ENCODE peak calls at places on chromosomes 11 and 22, in five cellular contexts. R is heart left ventricle, N is colonic mucosa, T is pancreas, O is BJ. Z is an unnamed sample.

GRCh38 chr11:22337571-22338464 is at the start of gene SLC17A6:
- DNase-seq in O (no peak), N (no peak), R (no peak), T (no peak), Z (no peak)

GRCh38 chr11:134474942-134475341 is 62.9 kb upstream of the B3GAT1 start:
- DNase-seq in N (no peak), T (no peak), O (no peak), R (no peak), Z (no peak)

GRCh38 chr11:91350931-91351330 is 873.7 kb upstream of the FAT3 start:
- DNase-seq in O (no peak), N (no peak), R (no peak), T (no peak), Z (no peak)

GRCh38 chr11:1228921-1229451 is 6.1 kb downstream of the MUC5B start:
- DNase-seq in T (peak; percentile 61), O (no peak), N (peak; percentile 23), R (peak; percentile 16), Z (no peak)

GRCh38 chr11:64876226-64876750 is 2.1 kb downstream of the EHD1 start:
- DNase-seq in O (no peak), R (no peak), T (no peak), N (no peak), Z (no peak)

GRCh38 chr11:119306373-119306890 is 10.5 kb downstream of the MCAM start:
- DNase-seq in O (no peak), T (no peak), N (no peak), R (no peak), Z (no peak)

GRCh38 chr11:44315947-44316387 is 6.0 kb upstream of the ALX4 start:
- DNase-seq in R (peak; percentile 52), T (no peak), N (no peak), O (no peak), Z (no peak)

GRCh38 chr11:120792306-120792705 is 231.6 kb upstream of the TBCEL start:
- DNase-seq in R (no peak), T (no peak), N (peak; percentile 60), O (no peak), Z (no peak)

GRCh38 chr11:76622481-76623094 is 48.0 kb downstream of the LRRC32 start:
- DNase-seq in T (no peak), R (no peak), N (peak; percentile 16), O (no peak), Z (no peak)

GRCh38 chr11:117179048-117179999 is 781 bp downstream of the SIDT2 start:
- DNase-seq in T (peak; percentile 86), O (no peak), N (peak; percentile 58), R (no peak), Z (no peak)

GRCh38 chr11:129785383-129786111 is 30.1 kb upstream of the TMEM45B start:
- DNase-seq in N (no peak), O (no peak), T (no peak), R (no peak), Z (no peak)

GRCh38 chr11:46006418-46007070 is 84.1 kb downstream of the LARGE2 start:
- DNase-seq in N (peak; percentile 41), O (peak; percentile 31), T (no peak), R (no peak), Z (no peak)

GRCh38 chr11:11849127-11849746 is 7.5 kb downstream of the USP47 start:
- DNase-seq in R (peak; percentile 48), T (peak; percentile 48), N (peak; percentile 63), O (no peak), Z (no peak)

GRCh38 chr11:12744831-12745502 is 70.7 kb downstream of the TEAD1 start:
- DNase-seq in T (no peak), R (peak; percentile 64), N (no peak), O (no peak), Z (no peak)

GRCh38 chr11:106624377-106624776 is 393.9 kb downstream of the GUCY1A2 start:
- DNase-seq in N (no peak), O (no peak), R (no peak), T (no peak), Z (no peak)

GRCh38 chr22:24969588-24970301 is 17.2 kb downstream of the KIAA1671 start:
- DNase-seq in N (peak; percentile 41), O (peak; percentile 30), T (no peak), R (peak; percentile 76), Z (no peak)

GRCh38 chr11:64870893-64871849 is 7.2 kb downstream of the EHD1 start:
- DNase-seq in R (peak; percentile 30), O (no peak), T (peak; percentile 54), N (peak; percentile 52), Z (no peak)

GRCh38 chr11:58796333-58797049 is 48.0 kb downstream of the GLYATL2 start:
- DNase-seq in T (no peak), N (no peak), O (no peak), R (no peak), Z (no peak)

GRCh38 chr11:23732026-23732425 is 764.8 kb upstream of the LUZP2 start:
- DNase-seq in T (no peak), N (no peak), R (no peak), O (no peak), Z (no peak)

GRCh38 chr11:94525933-94526332 is 13.7 kb downstream of the C11orf97 start:
- DNase-seq in R (peak; percentile 58), T (peak; percentile 59), N (peak; percentile 92), O (no peak), Z (no peak)

GRCh38 chr11:128021304-128022006 is 565.9 kb downstream of the ETS1 start:
- DNase-seq in O (no peak), R (no peak), N (no peak), T (no peak), Z (no peak)

GRCh38 chr11:29125621-29126020 is 891.2 kb downstream of the KCNA4 start:
- DNase-seq in T (no peak), O (no peak), R (no peak), N (no peak), Z (no peak)

GRCh38 chr11:126917531-126918204 is 82.9 kb downstream of the KIRREL3 start:
- DNase-seq in O (peak; percentile 99), T (no peak), R (no peak), N (no peak), Z (no peak)

GRCh38 chr11:82811369-82811768 is 77.7 kb upstream of the FAM181B start:
- DNase-seq in T (no peak), R (no peak), O (no peak), N (no peak), Z (no peak)

GRCh38 chr11:93704237-93704636 is 37.1 kb downstream of the TAF1D start:
- DNase-seq in N (no peak), R (no peak), O (no peak), T (no peak), Z (no peak)

GRCh38 chr11:111603633-111604130 is 1.4 kb downstream of the SIK2 start:
- DNase-seq in N (no peak), O (no peak), T (no peak), R (no peak), Z (no peak)

GRCh38 chr11:6418958-6419611 is at the start of gene APBB1:
- DNase-seq in N (peak; percentile 70), R (peak; percentile 65), T (peak; percentile 75), O (no peak), Z (peak; percentile 76)

GRCh38 chr11:57641426-57641825 is 8.3 kb downstream of the YPEL4 start:
- DNase-seq in N (no peak), O (no peak), R (no peak), T (no peak), Z (no peak)
- TF ChIP-seq CTCF in N (peak; percentile 13), O (peak; percentile 64), R (peak; percentile 36), T (no peak), Z (no peak)

GRCh38 chr22:22161924-22162851 is 82.4 kb upstream of the VPREB1 start:
- DNase-seq in O (no peak), N (no peak), T (no peak), R (no peak), Z (peak; percentile 47)

GRCh38 chr22:22165936-22166710 is 78.5 kb upstream of the VPREB1 start:
- DNase-seq in T (no peak), R (no peak), N (no peak), O (no peak), Z (no peak)

GRCh38 chr22:22166941-22167713 is 77.5 kb upstream of the VPREB1 start:
- DNase-seq in N (no peak), R (no peak), T (no peak), O (no peak), Z (no peak)

GRCh38 chr22:22167791-22168189 is 76.8 kb upstream of the VPREB1 start:
- DNase-seq in T (no peak), R (no peak), N (no peak), O (no peak), Z (peak; percentile 61)

GRCh38 chr22:22164541-22165272 is 79.9 kb upstream of the VPREB1 start:
- DNase-seq in R (no peak), T (no peak), N (no peak), O (no peak), Z (no peak)
- TF ChIP-seq CTCF in R (no peak), T (no peak), N (no peak), O (no peak), Z (no peak)

GRCh38 chr11:67694875-67695555 is 20.6 kb upstream of the ALDH3B2 start:
- DNase-seq in O (no peak), R (no peak), T (no peak), N (no peak), Z (no peak)

GRCh38 chr11:67695606-67696005 is 21.2 kb upstream of the ALDH3B2 start:
- DNase-seq in R (no peak), N (no peak), T (no peak), O (no peak), Z (no peak)

GRCh38 chr11:67687986-67688385 is 13.6 kb upstream of the ALDH3B2 start:
- DNase-seq in N (no peak), T (no peak), R (no peak), O (no peak), Z (no peak)

GRCh38 chr11:67689178-67689577 is 14.8 kb upstream of the ALDH3B2 start:
- DNase-seq in O (no peak), N (no peak), T (no peak), R (no peak), Z (no peak)

DNA sequence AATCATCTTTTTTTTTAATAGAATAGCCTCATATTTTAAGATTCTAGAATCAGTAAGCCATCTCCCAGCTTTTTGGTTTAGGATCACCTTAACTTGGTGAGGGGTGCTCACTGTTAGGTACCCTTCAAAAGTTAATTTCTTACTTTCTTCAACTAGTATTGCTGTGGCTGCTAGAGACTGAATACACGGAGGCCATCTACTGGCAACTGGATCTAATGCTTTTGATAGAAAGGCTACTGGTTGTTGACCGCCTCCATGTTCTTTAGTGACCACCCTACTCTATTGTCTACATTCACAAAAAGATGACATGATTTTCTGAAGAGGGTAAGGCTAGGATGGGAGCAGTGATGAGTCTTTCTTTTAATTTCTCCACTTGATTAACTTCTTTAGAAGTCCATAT is 16.7 kb upstream of the ALDH3B2 start:
- DNase-seq in T (no peak), R (no peak), N (no peak), O (no peak), Z (no peak)
- TF ChIP-seq CTCF in T (no peak), R (no peak), N (no peak), O (peak; percentile 22), Z (no peak)

GRCh38 chr11:84899740-84900139 is 727.4 kb downstream of the DLG2 start:
- DNase-seq in O (no peak), N (no peak), T (no peak), R (no peak), Z (no peak)
- TF ChIP-seq CTCF in O (no peak), N (no peak), T (no peak), R (no peak), Z (no peak)

Z was measured in activated B cell treated with CpG ODN at 0.5 μM for 24 hours.